ENCODE peak calls at places on chromosomes 6 and 20, in six cellular contexts. N, V, U, J, P and I are unnamed samples.

GRCh38 chr6:42450314-42451145 is 1.2 kb downstream of the TRERF1 start:
- DNase-seq in N (peak), V (no peak), U (no peak), J (peak), P (no peak), I (no peak)

GRCh38 chr20:51195419-51195901 is 172.6 kb upstream of the KCNG1 start:
- DNase-seq in N (no peak), V (no peak), U (no peak), J (no peak), P (no peak), I (peak)

GRCh38 chr20:41245086-41245707 is 72.3 kb downstream of the ZHX3 start:
- DNase-seq in N (no peak), V (no peak), U (no peak), J (no peak), P (no peak), I (no peak)

GRCh38 chr6:50849781-50850180 is 31.1 kb downstream of the TFAP2B start:
- DNase-seq in N (no peak), V (no peak), U (no peak), J (peak), P (no peak), I (no peak)

GRCh38 chr20:19252670-19253120 is 40.3 kb downstream of the SLC24A3 start:
- DNase-seq in N (no peak), V (no peak), U (no peak), J (no peak), P (no peak), I (no peak)

GRCh38 chr20:2005831-2006426 is 12.1 kb upstream of the PDYN start:
- DNase-seq in N (peak), V (peak), U (peak), J (no peak), P (peak), I (peak)

GRCh38 chr6:50714487-50715379 is 1.4 kb downstream of the TFAP2D start:
- DNase-seq in N (no peak), V (no peak), U (no peak), J (peak), P (no peak), I (no peak)

GRCh38 chr6:80250391-80250997 is 144.0 kb downstream of the BCKDHB start:
- DNase-seq in N (no peak), V (no peak), U (no peak), J (no peak), P (no peak), I (no peak)

GRCh38 chr6:109304284-109305015 is 77.8 kb downstream of the CD164 start:
- DNase-seq in N (no peak), V (no peak), U (no peak), J (no peak), P (no peak), I (no peak)

GRCh38 chr6:128889870-128890269 is 6.9 kb downstream of the LAMA2 start:
- DNase-seq in N (no peak), V (no peak), U (no peak), J (no peak), P (no peak), I (no peak)

GRCh38 chr20:47318596-47319516 is 37.6 kb downstream of the ZMYND8 start:
- DNase-seq in N (no peak), V (no peak), U (peak), J (peak), P (peak), I (no peak)

GRCh38 chr6:53604623-53605190 is 59.8 kb upstream of the GCLC start:
- DNase-seq in N (no peak), V (no peak), U (no peak), J (no peak), P (no peak), I (no peak)

GRCh38 chr20:41133709-41134361 is 3.5 kb upstream of the PLCG1 start:
- DNase-seq in N (peak), V (no peak), U (no peak), J (peak), P (no peak), I (no peak)

GRCh38 chr6:144104898-144105487 is 9.6 kb upstream of the SF3B5 start:
- DNase-seq in N (no peak), V (peak), U (no peak), J (peak), P (no peak), I (peak)

GRCh38 chr6:110180228-110181008 is at the start of gene CDC40:
- DNase-seq in N (peak), V (no peak), U (peak), J (peak), P (peak), I (no peak)

GRCh38 chr6:136604928-136605485 is 54.8 kb upstream of the MAP7 start:
- DNase-seq in N (no peak), V (no peak), U (no peak), J (no peak), P (no peak), I (no peak)

GRCh38 chr6:153301602-153302001 is 170.5 kb upstream of the RGS17 start:
- DNase-seq in N (no peak), V (no peak), U (no peak), J (no peak), P (no peak), I (no peak)

DNA sequence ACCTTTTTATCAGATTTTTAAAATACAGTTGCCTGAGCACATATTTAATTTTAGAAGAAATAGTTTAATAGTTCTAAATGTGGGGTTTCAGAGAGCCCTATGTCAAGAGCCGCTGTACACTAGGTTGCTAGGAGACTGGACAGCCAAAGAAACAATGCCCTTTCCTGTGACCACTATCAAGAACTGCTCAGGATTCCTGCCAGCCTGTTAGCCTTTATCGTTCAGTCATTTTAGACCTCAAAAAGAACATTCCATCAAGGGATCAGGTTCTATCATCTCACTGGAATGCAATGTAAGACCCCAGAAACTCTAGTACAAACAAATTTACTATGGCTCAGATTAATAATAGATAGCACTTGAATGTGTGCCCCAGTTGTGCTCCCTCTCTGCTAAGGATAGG is 181.2 kb upstream of the CCN2 start:
- DNase-seq in N (no peak), V (no peak), U (no peak), J (peak), P (no peak), I (peak)
- H3K4me3 ChIP-seq in N (no peak), V (no peak), U (no peak), J (peak), P (no peak), I (no peak)

GRCh38 chr20:3925113-3925695 is 36.0 kb downstream of the PANK2 start:
- DNase-seq in N (no peak), V (no peak), U (no peak), J (no peak), P (no peak), I (no peak)

GRCh38 chr20:3924304-3925112 is 35.3 kb downstream of the PANK2 start:
- DNase-seq in N (no peak), V (no peak), U (no peak), J (peak), P (peak), I (no peak)

GRCh38 chr20:3922983-3923339 is 33.8 kb downstream of the PANK2 start:
- DNase-seq in N (no peak), V (no peak), U (no peak), J (peak), P (no peak), I (no peak)

GRCh38 chr20:3922223-3922982 is 33.2 kb downstream of the PANK2 start:
- DNase-seq in N (no peak), V (no peak), U (no peak), J (peak), P (no peak), I (no peak)

GRCh38 chr20:3923818-3924217 is 34.6 kb downstream of the PANK2 start:
- DNase-seq in N (no peak), V (no peak), U (no peak), J (peak), P (no peak), I (no peak)
- TF ChIP-seq CTCF in N (no peak), V (no peak), U (no peak), J (no peak), P (no peak), I (no peak)

GRCh38 chr20:33404281-33404680 is 3.0 kb upstream of the CDK5RAP1 start:
- DNase-seq in N (no peak), V (no peak), U (no peak), J (no peak), P (no peak), I (no peak)

GRCh38 chr20:33401042-33401921 is at the start of gene CDK5RAP1:
- DNase-seq in N (peak), V (peak), U (peak), J (peak), P (peak), I (peak)

GRCh38 chr20:33394718-33395117 is 6.6 kb downstream of the CDK5RAP1 start:
- DNase-seq in N (no peak), V (no peak), U (no peak), J (no peak), P (no peak), I (no peak)

GRCh38 chr20:33401922-33402369 is 627 bp upstream of the CDK5RAP1 start:
- DNase-seq in N (no peak), V (no peak), U (no peak), J (no peak), P (no peak), I (no peak)

GRCh38 chr20:33399924-33400323 is 1.4 kb downstream of the CDK5RAP1 start:
- DNase-seq in N (no peak), V (no peak), U (no peak), J (no peak), P (no peak), I (no peak)
- H3K4me3 ChIP-seq in N (no peak), V (peak), U (peak), J (peak), P (no peak), I (no peak)

DNA sequence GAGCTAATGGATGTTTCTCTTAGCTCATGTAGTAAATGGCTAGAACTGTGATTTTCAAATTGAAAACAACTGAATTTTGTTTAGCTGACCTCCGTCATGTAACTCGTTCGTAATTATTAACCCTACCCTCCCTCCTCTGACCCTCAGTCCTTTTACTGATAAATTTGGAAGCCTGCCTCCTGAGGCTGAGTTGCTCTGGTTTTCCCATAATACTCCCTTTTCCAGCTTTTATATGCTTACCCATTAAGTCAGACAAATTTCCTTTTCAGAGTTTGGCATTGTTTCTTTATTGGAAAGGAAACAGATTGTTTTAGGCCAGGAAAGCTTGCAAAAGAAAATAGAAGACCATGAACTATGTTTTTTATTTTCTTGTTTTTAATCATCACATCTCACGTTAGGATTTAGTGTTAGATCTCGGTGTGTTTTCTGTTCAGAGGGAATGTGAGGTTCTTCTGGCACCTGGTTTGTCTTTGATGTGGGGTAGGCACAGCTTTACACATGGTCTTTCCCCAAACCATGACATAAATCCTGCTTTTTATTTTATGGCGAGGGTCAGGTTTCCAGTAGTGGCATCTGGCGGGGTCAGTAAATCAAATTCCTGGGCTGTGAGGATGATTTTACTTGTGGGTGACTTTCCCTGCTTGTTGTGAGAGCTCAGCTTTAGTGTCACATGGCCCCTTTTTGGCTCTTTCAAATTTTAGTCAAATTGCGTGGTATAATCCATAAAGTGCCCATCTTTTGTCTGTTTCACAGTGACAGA is 24.5 kb downstream of the PLCB4 start:
- DNase-seq in N (no peak), V (peak), U (no peak), J (no peak), P (no peak), I (no peak)
- TF ChIP-seq CTCF in N (no peak), V (no peak), U (no peak), J (no peak), P (no peak), I (no peak)